ENCODE peak calls at places on chromosomes 2 and 18, in six cellular contexts. D is PC-3, I is prostate gland, J is heart right ventricle, L is fibroblast of lung, V is caudate nucleus. Q is an unnamed sample.

GRCh38 chr2:156147594-156148330 is 184.8 kb downstream of the NR4A2 start:
- DNase-seq in I (no peak), D (peak), J (no peak), V (no peak), L (peak), Q (peak)

GRCh38 chr2:241315879-241316700 is at the start of gene SEPTIN2:
- DNase-seq in D (peak), L (peak), I (peak), J (peak), V (peak), Q (no peak)

GRCh38 chr2:225090746-225091145 is 48.5 kb upstream of the DOCK10 start:
- DNase-seq in V (no peak), D (peak), I (no peak), J (no peak), L (no peak), Q (peak)

GRCh38 chr2:45750484-45750883 is 99.0 kb downstream of the PRKCE start:
- DNase-seq in J (no peak), V (no peak), D (no peak), L (no peak), I (no peak), Q (no peak)

GRCh38 chr2:72993147-72993546 is 75.8 kb downstream of the EMX1 start:
- DNase-seq in V (no peak), J (no peak), I (no peak), D (peak), L (peak), Q (no peak)

GRCh38 chr2:63057249-63058148 is 6.9 kb downstream of the OTX1 start:
- DNase-seq in L (no peak), D (no peak), V (no peak), I (no peak), J (no peak), Q (no peak)

GRCh38 chr2:203951366-203951902 is 14.9 kb downstream of the ICOS start:
- DNase-seq in L (no peak), V (no peak), I (no peak), D (no peak), J (no peak), Q (no peak)

GRCh38 chr18:3449702-3450357 is at the start of gene TGIF1:
- DNase-seq in J (peak), L (peak), I (peak), V (peak), D (peak), Q (peak)

GRCh38 chr2:156999657-157000056 is 257.8 kb upstream of the GALNT5 start:
- DNase-seq in L (no peak), D (no peak), I (no peak), V (no peak), J (no peak), Q (peak)

GRCh38 chr2:26587966-26588365 is 53.2 kb downstream of the CIB4 start:
- DNase-seq in V (no peak), D (no peak), L (no peak), J (no peak), I (no peak), Q (no peak)

GRCh38 chr18:75072672-75073371 is 136.1 kb downstream of the PTGR3 start:
- DNase-seq in V (no peak), L (no peak), J (no peak), I (no peak), D (no peak), Q (no peak)

GRCh38 chr2:119715409-119716295 is 36.7 kb downstream of the TMEM177 start:
- DNase-seq in J (no peak), I (no peak), D (no peak), L (no peak), V (no peak), Q (no peak)

GRCh38 chr2:239147376-239147775 is 253.4 kb downstream of the HDAC4 start:
- DNase-seq in D (no peak), L (no peak), I (no peak), V (no peak), J (no peak), Q (no peak)

GRCh38 chr2:151945186-151945585 is 117.0 kb upstream of the ARL5A start:
- DNase-seq in L (no peak), V (no peak), I (peak), J (no peak), D (no peak), Q (peak)

GRCh38 chr2:150468350-150468960 is 19.0 kb downstream of the RND3 start:
- DNase-seq in J (no peak), I (no peak), D (peak), L (peak), V (no peak), Q (no peak)

GRCh38 chr2:101524811-101525430 is 50.0 kb upstream of the RFX8 start:
- DNase-seq in V (no peak), L (peak), J (no peak), I (no peak), D (no peak), Q (no peak)

GRCh38 chr2:20186078-20186854 is 38.7 kb downstream of the SDC1 start:
- DNase-seq in V (no peak), J (no peak), D (peak), L (no peak), I (no peak), Q (no peak)

GRCh38 chr2:182117203-182117602 is 131.6 kb downstream of the PPP1R1C start:
- DNase-seq in L (no peak), V (no peak), D (no peak), I (no peak), J (no peak), Q (no peak)

GRCh38 chr2:137900421-137901141 is 63.7 kb upstream of the HNMT start:
- DNase-seq in L (no peak), I (no peak), J (no peak), V (no peak), D (no peak), Q (no peak)

GRCh38 chr2:68579689-68580088 is 63.7 kb upstream of the PROKR1 start:
- DNase-seq in L (no peak), J (no peak), D (no peak), I (no peak), V (no peak), Q (no peak)

GRCh38 chr18:8747440-8747937 is 42.1 kb downstream of the MTCL1 start:
- DNase-seq in L (peak), J (no peak), I (no peak), V (no peak), D (peak), Q (no peak)

GRCh38 chr2:3605013-3605961 is 10.4 kb downstream of the COLEC11 start:
- DNase-seq in I (no peak), D (peak), V (no peak), J (no peak), L (peak), Q (no peak)

GRCh38 chr2:236743623-236744280 is 174.1 kb downstream of the ACKR3 start:
- DNase-seq in J (no peak), D (no peak), I (no peak), L (peak), V (no peak), Q (no peak)

GRCh38 chr2:238945433-238946150 is 97.7 kb downstream of the TWIST2 start:
- DNase-seq in J (peak), D (peak), V (no peak), L (peak), I (no peak), Q (no peak)

GRCh38 chr18:62784966-62785413 is 69.6 kb downstream of the PHLPP1 start:
- DNase-seq in V (peak), L (peak), J (peak), I (no peak), D (no peak), Q (no peak)

GRCh38 chr2:109322111-109322510 is 193.1 kb downstream of the SH3RF3 start:
- DNase-seq in V (no peak), D (peak), L (peak), J (peak), I (peak), Q (no peak)

GRCh38 chr18:79405781-79406575 is 10.2 kb downstream of the NFATC1 start:
- DNase-seq in L (no peak), I (no peak), V (no peak), J (peak), D (no peak), Q (no peak)

GRCh38 chr2:208265371-208265806 is 666 bp upstream of the PIKFYVE start:
- DNase-seq in I (no peak), D (no peak), L (no peak), V (peak), J (no peak), Q (no peak)

GRCh38 chr2:198545411-198545810 is 741.0 kb downstream of the PLCL1 start:
- DNase-seq in D (peak), I (no peak), L (no peak), V (no peak), J (no peak), Q (peak)

GRCh38 chr2:77484026-77484425 is 38.1 kb downstream of the LRRTM4 start:
- DNase-seq in V (no peak), J (no peak), I (no peak), D (no peak), L (no peak), Q (no peak)

GRCh38 chr2:15619938-15620337 is 28.3 kb downstream of the DDX1 start:
- DNase-seq in J (no peak), D (no peak), V (no peak), L (no peak), I (no peak), Q (no peak)

GRCh38 chr2:129923265-129924141 is 56.0 kb upstream of the RAB6C start:
- DNase-seq in D (peak), J (no peak), V (peak), I (peak), L (peak), Q (no peak)

GRCh38 chr2:102942098-102942497 is 180.3 kb downstream of the TMEM182 start:
- DNase-seq in V (no peak), J (no peak), I (no peak), L (no peak), D (no peak), Q (no peak)

GRCh38 chr2:46471-47345 is at the start of gene FAM110C:
- DNase-seq in J (peak), D (peak), V (no peak), I (peak), L (peak), Q (peak)

GRCh38 chr2:48173141-48173540 is 266.8 kb upstream of the FBXO11 start:
- DNase-seq in J (no peak), D (peak), V (no peak), I (no peak), L (no peak), Q (peak)

DNA sequence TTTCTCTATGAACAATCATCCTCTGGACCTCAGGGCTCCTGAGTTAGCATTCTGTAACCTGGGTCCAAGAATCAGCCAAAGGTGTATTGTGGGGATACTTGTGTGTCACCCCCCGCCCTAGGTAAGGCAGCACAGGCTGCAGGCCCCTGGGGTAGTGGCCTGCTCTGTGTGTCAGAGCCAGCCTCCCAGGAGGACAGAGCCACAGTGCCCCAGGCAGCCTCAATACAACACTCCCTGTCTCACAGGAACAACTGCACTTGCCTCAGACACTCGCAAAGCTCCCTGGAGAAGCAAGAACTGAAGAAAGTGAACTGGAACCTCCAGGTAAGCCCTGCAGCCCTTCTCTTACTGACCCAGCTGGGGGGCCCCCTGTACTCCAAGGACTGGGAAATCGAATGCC is 121.3 kb upstream of the PPP1CB start:
- DNase-seq in V (no peak), J (no peak), I (no peak), D (no peak), L (no peak), Q (no peak)
- H3K27ac ChIP-seq in V (no peak), J (peak), I (no peak), D (no peak), L (no peak), Q (no peak)

DNA sequence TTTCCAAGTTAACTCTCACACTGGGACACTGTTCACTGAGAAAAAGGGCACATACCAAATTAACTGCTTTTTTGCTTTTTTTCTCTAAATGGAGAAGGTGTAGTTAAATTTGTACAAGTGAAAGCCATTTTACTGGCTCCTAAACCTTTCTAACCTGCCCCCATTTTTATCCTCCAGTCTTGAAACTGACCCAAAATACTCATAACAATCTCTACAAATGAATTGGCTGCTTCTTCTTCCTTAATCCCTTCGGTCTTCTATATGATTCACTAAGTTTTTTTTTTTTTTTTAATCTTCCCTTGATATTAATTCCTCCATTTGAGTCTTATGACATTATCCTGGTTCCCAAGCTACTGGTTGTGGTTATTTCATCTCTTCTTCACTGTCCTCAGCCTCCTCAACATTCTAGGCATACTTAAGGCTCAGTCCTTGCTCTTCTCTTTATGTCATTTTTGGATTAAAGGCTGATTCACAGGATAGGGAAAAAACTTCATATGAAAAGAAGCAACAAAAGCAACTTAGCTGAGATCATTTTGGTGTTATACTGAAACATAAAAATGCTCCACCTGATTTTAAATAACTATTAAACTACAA is 19.8 kb downstream of the ORC2 start:
- DNase-seq in J (no peak), L (no peak), V (no peak), D (no peak), I (no peak), Q (no peak)
- H3K27ac ChIP-seq in J (no peak), L (no peak), V (no peak), D (no peak), I (no peak), Q (no peak)

DNA sequence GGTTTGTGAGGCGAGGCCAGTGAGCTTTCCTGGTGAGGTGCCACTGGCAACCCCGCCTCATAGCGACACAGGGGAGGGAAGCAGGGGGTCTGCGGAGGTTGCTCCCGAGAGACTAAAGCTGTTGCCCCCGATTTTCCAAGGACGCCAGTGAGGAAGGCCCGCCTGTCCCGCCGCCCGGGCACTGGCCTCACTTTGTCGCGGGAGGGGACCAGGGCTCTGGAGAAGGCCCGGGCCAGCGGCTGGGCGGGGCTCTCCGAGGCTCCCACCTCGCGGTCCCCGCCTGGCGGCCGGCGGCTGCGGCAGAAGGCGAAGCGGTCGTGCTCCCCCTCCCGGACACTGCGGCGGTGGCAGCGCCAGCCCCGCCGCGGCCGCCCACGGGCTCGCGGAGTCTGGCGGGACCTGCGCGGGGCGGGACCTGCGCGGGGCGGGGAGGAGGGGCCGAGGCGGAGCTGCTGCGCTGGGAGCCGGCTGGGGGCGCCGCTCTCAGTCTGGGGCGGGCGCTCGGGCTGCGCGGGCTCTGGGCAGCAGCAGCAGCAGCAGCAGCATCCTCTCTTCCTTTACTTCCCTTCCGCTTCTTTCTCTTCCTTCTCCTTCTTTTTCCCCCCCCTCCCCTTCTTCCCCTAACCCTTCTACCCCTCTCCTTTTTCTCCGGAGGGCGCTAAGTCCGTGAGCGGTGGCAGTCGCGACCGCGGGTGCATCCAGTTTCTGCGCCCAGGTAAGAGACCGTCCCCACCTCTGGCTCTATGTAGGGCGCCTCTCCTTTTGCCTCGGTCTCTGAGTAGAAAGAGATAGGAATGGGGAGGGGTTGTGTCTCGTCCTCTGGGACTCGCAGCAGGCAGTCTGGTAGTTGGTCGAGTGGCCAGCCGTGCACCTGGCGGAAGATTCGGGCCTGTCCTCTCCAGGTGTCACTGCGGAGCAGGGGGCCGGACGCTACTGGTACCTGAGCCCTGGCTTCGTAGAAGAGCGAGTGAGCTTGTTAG is at the start of gene MAP2:
- DNase-seq in J (peak), L (peak), V (peak), I (peak), D (peak), Q (no peak)
- H3K27ac ChIP-seq in J (peak), L (no peak), V (peak), I (peak), D (no peak), Q (peak)

GRCh38 chr2:171100370-171100769 is 60.3 kb downstream of the TLK1 start:
- DNase-seq in L (no peak), V (no peak), I (no peak), D (no peak), J (no peak), Q (no peak)
- H3K27ac ChIP-seq in L (no peak), V (no peak), I (no peak), D (no peak), J (no peak), Q (no peak)

DNA sequence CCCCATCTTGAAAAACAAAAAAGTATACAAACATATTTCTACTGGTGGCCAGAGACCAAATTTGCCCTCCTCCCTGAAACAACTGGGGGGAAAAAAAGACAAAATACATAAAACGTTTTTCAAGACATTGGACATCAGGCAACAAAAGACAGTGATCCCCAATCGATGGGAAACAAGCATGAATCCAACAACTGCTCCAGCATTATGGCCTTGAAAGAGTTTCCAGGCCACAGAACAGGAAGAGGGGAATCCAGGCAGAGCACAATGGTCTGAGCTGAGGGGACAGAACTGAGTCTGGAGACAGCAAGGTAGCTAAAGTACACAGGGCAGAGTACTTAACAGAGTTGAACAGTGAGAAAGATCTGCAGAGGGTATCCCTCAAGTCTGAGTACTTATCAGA is 4.4 kb downstream of the CCDC88A start:
- DNase-seq in I (no peak), D (no peak), J (no peak), L (no peak), V (no peak), Q (no peak)
- H3K27ac ChIP-seq in I (no peak), D (no peak), J (no peak), L (no peak), V (peak), Q (no peak)

GRCh38 chr2:231932985-231933915 is 7.1 kb upstream of the NPPC start:
- DNase-seq in D (no peak), V (no peak), J (no peak), L (no peak), I (no peak), Q (no peak)
- H3K27ac ChIP-seq in D (no peak), V (no peak), J (peak), L (no peak), I (no peak), Q (no peak)

DNA sequence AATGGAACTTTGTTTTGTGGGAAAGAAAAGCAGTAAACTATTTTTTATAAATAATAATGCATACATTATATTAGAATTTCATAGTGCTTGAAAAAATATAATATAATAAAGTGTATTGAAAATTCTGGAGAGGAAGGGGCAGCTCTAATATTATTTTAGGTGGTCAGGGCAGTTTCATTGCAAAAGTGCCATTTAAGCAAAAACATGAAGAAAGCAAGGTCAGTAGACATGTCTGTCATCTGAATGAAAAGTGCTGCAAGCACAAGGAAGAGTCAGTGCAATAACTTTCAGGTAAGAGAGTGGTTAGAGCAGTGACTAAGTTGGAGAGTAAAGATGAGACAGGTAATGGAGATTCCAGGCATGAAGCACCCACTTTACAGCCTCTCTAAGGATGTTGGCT is 435.6 kb upstream of the REG3G start:
- DNase-seq in D (no peak), J (no peak), L (no peak), V (no peak), I (no peak), Q (no peak)
- H3K27ac ChIP-seq in D (no peak), J (no peak), L (no peak), V (no peak), I (no peak), Q (no peak)

DNA sequence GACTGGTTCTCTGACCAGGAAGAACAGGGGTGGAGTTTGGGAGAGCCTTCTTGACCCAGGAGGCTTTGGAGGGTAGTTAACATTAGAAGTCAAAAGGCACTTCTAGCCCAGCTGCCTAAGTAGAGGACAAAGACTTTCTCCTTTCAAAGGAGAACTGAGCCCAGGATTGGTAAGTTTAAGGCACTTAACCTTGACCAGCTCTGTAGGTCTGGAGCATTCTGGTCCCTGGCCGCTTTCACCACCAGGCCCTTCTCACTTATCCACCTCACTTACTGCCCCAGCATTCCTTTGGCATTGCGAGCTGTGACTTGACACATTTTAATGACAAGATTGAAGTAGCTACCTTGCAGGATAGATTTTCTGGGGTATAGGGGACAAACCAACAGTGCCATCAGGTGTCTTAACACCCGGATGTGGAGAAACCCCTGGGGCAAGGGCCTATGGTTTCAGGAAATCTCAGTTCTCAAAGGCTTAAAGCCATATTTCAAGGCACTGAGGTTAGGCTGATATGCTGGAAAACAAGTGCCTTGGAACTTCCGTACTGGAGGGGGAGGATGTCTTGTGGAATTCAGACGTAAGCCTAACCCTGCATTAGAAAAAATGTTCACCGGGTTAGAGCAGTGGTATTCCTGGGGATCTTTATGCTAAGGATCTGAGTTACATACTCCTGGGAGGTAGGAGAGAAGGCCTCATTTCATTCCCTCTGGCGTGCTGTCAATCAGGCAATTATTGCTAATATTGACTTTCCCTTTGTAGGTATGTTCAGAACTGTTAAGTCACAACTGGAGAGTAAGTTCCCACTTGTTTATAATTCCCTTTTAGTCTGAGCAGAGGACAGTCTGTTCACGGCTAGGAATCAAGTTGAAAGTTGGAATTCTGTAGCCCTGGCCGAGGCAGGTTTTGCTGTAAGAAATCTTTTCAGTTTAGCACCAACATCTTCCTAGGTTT is 4.3 kb downstream of the C2orf68 start:
- DNase-seq in L (no peak), J (no peak), D (no peak), V (no peak), I (peak), Q (no peak)
- H3K27ac ChIP-seq in L (no peak), J (peak), D (no peak), V (no peak), I (peak), Q (peak)

Q was measured in epithelial cell of prostate.